ENCODE peak calls at places on chromosomes 16 and 17, in nine cellular contexts. One of them, this sample, is unnamed.

GRCh38 chr17:18143044-18143936 is 34.7 kb downstream of the MYO15A start:
- DNase-seq in thoracic aorta: no peak
- DNase-seq in fibroblast of mammary gland: peak; percentile 30
- DNase-seq in lung: peak; percentile 39
- DNase-seq in GM10248: peak; percentile 45
- DNase-seq in uterus: no peak
- DNase-seq in lung microvascular endothelial cell: peak; percentile 30
- DNase-seq in HEK293T: peak; percentile 58
- DNase-seq in epithelial cell of esophagus: peak; percentile 49
- DNase-seq in this sample: no peak

GRCh38 chr17:1557355-1558095 is 5.1 kb downstream of the PITPNA start:
- DNase-seq in thoracic aorta: no peak
- DNase-seq in fibroblast of mammary gland: peak; percentile 75
- DNase-seq in lung: no peak
- DNase-seq in GM10248: no peak
- DNase-seq in uterus: no peak
- DNase-seq in lung microvascular endothelial cell: peak; percentile 84
- DNase-seq in HEK293T: no peak
- DNase-seq in epithelial cell of esophagus: peak; percentile 69
- DNase-seq in this sample: no peak

GRCh38 chr17:47095268-47095667 is 93.8 kb downstream of the CDC27 start:
- DNase-seq in thoracic aorta: no peak
- DNase-seq in fibroblast of mammary gland: peak; percentile 27
- DNase-seq in lung: no peak
- DNase-seq in GM10248: no peak
- DNase-seq in uterus: no peak
- DNase-seq in lung microvascular endothelial cell: no peak
- DNase-seq in HEK293T: no peak
- DNase-seq in epithelial cell of esophagus: no peak
- DNase-seq in this sample: no peak

GRCh38 chr17:41932821-41933389 is 2.5 kb downstream of the ODAD4 start:
- DNase-seq in thoracic aorta: no peak
- DNase-seq in fibroblast of mammary gland: no peak
- DNase-seq in lung: no peak
- DNase-seq in GM10248: no peak
- DNase-seq in uterus: no peak
- DNase-seq in lung microvascular endothelial cell: no peak
- DNase-seq in HEK293T: no peak
- DNase-seq in epithelial cell of esophagus: no peak
- DNase-seq in this sample: no peak

GRCh38 chr17:41500131-41500911 is 5.1 kb downstream of the KRT13 start:
- DNase-seq in thoracic aorta: no peak
- DNase-seq in fibroblast of mammary gland: peak; percentile 65
- DNase-seq in lung: no peak
- DNase-seq in GM10248: no peak
- DNase-seq in uterus: no peak
- DNase-seq in lung microvascular endothelial cell: peak; percentile 57
- DNase-seq in HEK293T: no peak
- DNase-seq in epithelial cell of esophagus: peak; percentile 79
- DNase-seq in this sample: peak; percentile 32

GRCh38 chr16:22291860-22292692 is 5.1 kb upstream of the POLR3E start:
- DNase-seq in thoracic aorta: no peak
- DNase-seq in fibroblast of mammary gland: peak; percentile 14
- DNase-seq in lung: no peak
- DNase-seq in GM10248: no peak
- DNase-seq in uterus: no peak
- DNase-seq in lung microvascular endothelial cell: no peak
- DNase-seq in HEK293T: no peak
- DNase-seq in epithelial cell of esophagus: no peak
- DNase-seq in this sample: no peak

GRCh38 chr16:2913603-2914002 is 1.9 kb downstream of the FLYWCH1 start:
- DNase-seq in thoracic aorta: no peak
- DNase-seq in fibroblast of mammary gland: no peak
- DNase-seq in lung: no peak
- DNase-seq in GM10248: no peak
- DNase-seq in uterus: no peak
- DNase-seq in lung microvascular endothelial cell: no peak
- DNase-seq in HEK293T: no peak
- DNase-seq in epithelial cell of esophagus: no peak
- DNase-seq in this sample: no peak

GRCh38 chr16:57023541-57024249 is 34.3 kb downstream of the NLRC5 start:
- DNase-seq in thoracic aorta: no peak
- DNase-seq in fibroblast of mammary gland: no peak
- DNase-seq in lung: no peak
- DNase-seq in GM10248: no peak
- DNase-seq in uterus: no peak
- DNase-seq in lung microvascular endothelial cell: no peak
- DNase-seq in HEK293T: no peak
- DNase-seq in epithelial cell of esophagus: no peak
- DNase-seq in this sample: no peak

GRCh38 chr17:27797390-27798091 is 2.8 kb downstream of the NOS2 start:
- DNase-seq in thoracic aorta: no peak
- DNase-seq in fibroblast of mammary gland: no peak
- DNase-seq in lung: no peak
- DNase-seq in GM10248: no peak
- DNase-seq in uterus: no peak
- DNase-seq in lung microvascular endothelial cell: no peak
- DNase-seq in HEK293T: no peak
- DNase-seq in epithelial cell of esophagus: peak; percentile 23
- DNase-seq in this sample: no peak